ENCODE peak calls at places on chromosomes 16 and 17, in five cellular contexts. O is vagina, K is adrenal gland, I is sigmoid colon, C is transverse colon. X is an unnamed sample. For H3K4me1 and H3K27me3, the result is how much of the 10 kb centered on the place peaks cover.

GRCh38 chr17:68080411-68081150 is 45.0 kb downstream of the KPNA2 start:
- DNase-seq in O (no peak), K (no peak), I (no peak), C (no peak), X (no peak)

GRCh38 chr16:24731722-24732419 is 2.4 kb downstream of the TNRC6A start:
- DNase-seq in O (no peak), K (peak), I (no peak), C (no peak), X (no peak)

GRCh38 chr17:49696233-49696761 is 11.5 kb downstream of the SLC35B1 start:
- DNase-seq in O (no peak), K (no peak), I (no peak), C (no peak), X (no peak)

GRCh38 chr16:89280546-89281188 is 63.2 kb downstream of the ZNF778 start:
- DNase-seq in O (no peak), K (no peak), I (no peak), C (no peak), X (no peak)

GRCh38 chr17:33696102-33696501 is 403.0 kb upstream of the ASIC2 start:
- DNase-seq in O (no peak), K (no peak), I (no peak), C (no peak), X (no peak)

GRCh38 chr16:78198299-78198698 is 98.8 kb downstream of the WWOX start:
- DNase-seq in O (no peak), K (no peak), I (no peak), C (no peak), X (no peak)

GRCh38 chr17:77770331-77771105 is 188.0 kb upstream of the TNRC6C start:
- DNase-seq in O (no peak), K (no peak), I (no peak), C (no peak), X (no peak)

GRCh38 chr17:66006654-66007053 is 185.3 kb downstream of the CEP112 start:
- DNase-seq in O (no peak), K (no peak), I (no peak), C (no peak), X (no peak)

GRCh38 chr17:48100591-48101011 is 677 bp downstream of the CBX1 start:
- DNase-seq in O (no peak), K (peak), I (peak), C (peak), X (peak)

GRCh38 chr16:53457670-53458069 is 23.4 kb downstream of the RBL2 start:
- DNase-seq in O (no peak), K (no peak), I (no peak), C (peak), X (no peak)

GRCh38 chr17:80819422-80820164 is 172.0 kb upstream of the CHMP6 start:
- DNase-seq in O (no peak), K (peak), I (peak), C (peak), X (peak)

GRCh38 chr16:81630632-81631026 is 148.5 kb upstream of the PLCG2 start:
- DNase-seq in O (no peak), K (no peak), I (no peak), C (no peak), X (no peak)

GRCh38 chr16:68444058-68444657 is 4.2 kb downstream of the SMPD3 start:
- DNase-seq in O (no peak), K (peak), I (no peak), C (peak), X (no peak)

GRCh38 chr17:49457564-49458535 is 37.2 kb upstream of the NGFR start:
- DNase-seq in O (no peak), K (no peak), I (no peak), C (no peak), X (no peak)

GRCh38 chr17:34382586-34383224 is 19.7 kb upstream of the CCL1 start:
- DNase-seq in O (peak), K (no peak), I (no peak), C (peak), X (no peak)

GRCh38 chr17:15368605-15369004 is 27.2 kb upstream of the TEKT3 start:
- DNase-seq in O (no peak), K (no peak), I (no peak), C (no peak), X (no peak)

GRCh38 chr16:3876695-3877094 is 3.8 kb downstream of the CREBBP start:
- DNase-seq in O (no peak), K (peak), I (no peak), C (no peak), X (no peak)

GRCh38 chr16:87896924-87897562 is 27.7 kb upstream of the SLC7A5 start:
- DNase-seq in O (no peak), K (no peak), I (no peak), C (no peak), X (no peak)

GRCh38 chr16:27700596-27700995 is 150.7 kb downstream of the KATNIP start:
- DNase-seq in O (no peak), K (no peak), I (no peak), C (no peak), X (no peak)

GRCh38 chr17:68143425-68143824 is 104.4 kb upstream of the AMZ2 start:
- DNase-seq in O (no peak), K (no peak), I (no peak), C (no peak), X (no peak)

GRCh38 chr16:53955221-53955875 is 251.4 kb downstream of the FTO start:
- DNase-seq in O (no peak), K (no peak), I (no peak), C (no peak), X (no peak)

GRCh38 chr17:64083571-64084085 is 46.3 kb downstream of the ERN1 start:
- DNase-seq in O (no peak), K (no peak), I (no peak), C (no peak), X (no peak)

GRCh38 chr17:64084086-64084939 is 45.6 kb downstream of the ERN1 start:
- DNase-seq in O (no peak), K (no peak), I (no peak), C (peak), X (no peak)

GRCh38 chr17:64083093-64083492 is 46.9 kb downstream of the ERN1 start:
- DNase-seq in O (no peak), K (no peak), I (no peak), C (no peak), X (no peak)

GRCh38 chr17:64080174-64080618 is 49.7 kb downstream of the ERN1 start:
- DNase-seq in O (no peak), K (no peak), I (no peak), C (no peak), X (no peak)

DNA sequence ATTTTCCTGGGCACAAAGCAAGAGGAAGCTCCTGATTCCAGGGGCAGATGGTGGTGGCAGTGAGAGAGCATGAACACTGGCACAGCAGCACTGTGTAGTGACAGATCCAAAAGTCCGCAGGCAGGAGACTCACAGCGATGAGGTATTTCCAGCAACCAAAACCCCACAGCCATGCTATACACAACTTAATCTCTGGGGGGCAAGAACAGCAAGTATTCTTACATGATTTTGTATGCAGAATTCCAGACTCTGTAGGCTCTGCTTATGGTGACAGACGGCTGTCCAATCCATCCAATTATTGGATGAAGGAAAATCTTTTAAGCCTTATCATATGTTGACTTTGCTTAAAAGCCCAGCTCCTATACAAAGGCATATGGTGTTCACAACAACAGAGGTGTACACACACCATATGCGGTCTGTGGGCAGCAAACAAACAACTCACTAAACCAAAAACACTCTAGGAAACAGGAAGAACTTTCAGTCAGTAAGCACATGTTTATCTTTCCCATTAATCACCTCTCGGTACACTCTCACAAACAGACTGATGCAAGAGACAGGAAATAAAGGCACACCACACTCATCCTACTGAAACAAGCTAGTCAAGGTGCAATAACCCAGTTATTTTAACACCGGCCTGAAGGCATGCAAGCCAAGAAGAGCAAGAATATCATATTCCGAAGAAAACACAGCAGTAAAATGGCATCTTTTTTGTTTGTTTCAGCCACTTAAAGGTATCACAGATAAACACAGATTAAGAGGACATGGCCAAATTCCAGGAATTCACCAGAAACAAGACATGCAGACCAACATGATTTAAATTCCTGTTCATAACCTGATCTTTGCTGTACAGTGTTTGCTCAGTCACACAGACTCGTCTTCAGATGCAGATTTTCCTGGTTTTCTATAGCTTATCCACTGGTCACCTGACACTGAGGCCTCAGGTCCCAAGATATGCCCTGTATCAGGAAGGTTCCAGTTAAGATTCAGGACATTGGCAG is 47.8 kb downstream of the ERN1 start:
- DNase-seq in O (no peak), K (no peak), I (no peak), C (peak), X (no peak)
- H3K4me1 ChIP-seq in O (half or more), K (under half), I (under half), C (under half), X (under half)

DNA sequence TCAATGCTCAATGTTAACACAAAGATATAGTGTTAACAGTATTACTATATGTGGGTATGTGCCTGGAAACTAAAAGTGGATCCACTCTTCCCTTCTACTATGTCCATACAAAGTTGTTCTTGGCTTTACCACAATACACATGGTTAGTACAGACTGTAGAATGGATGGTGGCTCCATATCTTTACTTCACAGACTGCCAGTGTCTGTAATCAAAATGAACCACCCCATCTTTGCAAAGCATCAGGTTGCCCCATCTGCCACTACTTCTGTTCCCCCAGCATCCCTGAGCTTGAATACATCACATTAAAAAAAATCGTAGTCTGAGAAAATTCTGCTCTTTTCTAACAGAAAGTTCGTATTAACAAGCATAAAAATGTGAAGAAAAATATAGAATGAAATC is 30.0 kb downstream of the USP32 start:
- DNase-seq in O (no peak), K (no peak), I (no peak), C (no peak), X (no peak)
- H3K27me3 ChIP-seq in O (under half), K (under half), I (under half), C (under half), X (under half)

GRCh38 chr17:17104036-17104435 is 61.8 kb downstream of the MPRIP start:
- DNase-seq in O (no peak), K (no peak), I (no peak), C (no peak), X (no peak)

GRCh38 chr17:17102176-17102575 is 59.9 kb downstream of the MPRIP start:
- DNase-seq in O (no peak), K (no peak), I (no peak), C (no peak), X (no peak)

GRCh38 chr17:17104494-17104893 is 62.2 kb downstream of the MPRIP start:
- DNase-seq in O (no peak), K (no peak), I (no peak), C (no peak), X (no peak)

GRCh38 chr17:17105976-17106375 is 63.7 kb downstream of the MPRIP start:
- DNase-seq in O (no peak), K (no peak), I (no peak), C (no peak), X (no peak)

GRCh38 chr17:17103160-17103559 is 60.9 kb downstream of the MPRIP start:
- DNase-seq in O (no peak), K (no peak), I (no peak), C (no peak), X (peak)
- H3K4me1 ChIP-seq in O (half or more), K (under half), I (under half), C (under half), X (under half)

GRCh38 chr16:57345021-57345420 is 13.6 kb upstream of the CCL22 start:
- DNase-seq in O (no peak), K (no peak), I (no peak), C (no peak), X (no peak)
- H3K27me3 ChIP-seq in O (under half), K (under half), I (under half), C (under half), X (under half)

GRCh38 chr17:40312893-40313659 is 4.1 kb downstream of the RARA start:
- DNase-seq in O (no peak), K (no peak), I (peak), C (no peak), X (no peak)

GRCh38 chr17:40313660-40314556 is 4.9 kb downstream of the RARA start:
- DNase-seq in O (no peak), K (no peak), I (no peak), C (no peak), X (peak)

GRCh38 chr17:40315206-40315605 is 6.2 kb downstream of the RARA start:
- DNase-seq in O (no peak), K (no peak), I (no peak), C (no peak), X (peak)

GRCh38 chr17:40315678-40316570 is 6.9 kb downstream of the RARA start:
- DNase-seq in O (no peak), K (no peak), I (peak), C (no peak), X (peak)

DNA sequence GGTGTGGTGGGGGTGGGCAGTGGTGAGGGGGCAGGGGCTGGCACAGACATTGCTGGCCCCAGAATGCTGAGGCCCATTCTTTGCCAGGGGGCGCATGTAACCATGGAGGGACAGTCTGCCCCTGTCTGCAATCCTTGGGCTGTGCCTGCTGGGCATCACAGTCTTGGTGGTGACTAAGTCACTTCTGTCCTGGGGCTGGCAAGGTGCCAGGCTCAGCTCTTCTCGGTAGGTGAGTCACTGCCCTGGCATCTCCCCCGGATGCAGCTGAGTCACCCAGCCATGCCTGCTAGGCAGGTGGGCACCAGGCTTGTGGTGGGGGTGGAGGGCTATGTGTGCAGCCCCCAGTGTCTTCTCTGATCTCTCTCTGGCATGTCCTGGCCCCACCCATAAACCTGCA is 5.6 kb downstream of the RARA start:
- DNase-seq in O (no peak), K (peak), I (peak), C (peak), X (peak)
- H3K4me1 ChIP-seq in O (half or more), K (half or more), I (half or more), C (half or more), X (under half)

GRCh38 chr16:10682604-10683003 is 12.1 kb downstream of the TEKT5 start:
- DNase-seq in O (no peak), K (no peak), I (no peak), C (no peak), X (no peak)
- H3K27me3 ChIP-seq in O (under half), K (under half), I (under half), C (under half), X (under half)

GRCh38 chr17:82294086-82294773 is 20.7 kb upstream of the CSNK1D start:
- DNase-seq in O (no peak), K (no peak), I (no peak), C (no peak), X (no peak)
- H3K4me1 ChIP-seq in O (half or more), K (under half), I (half or more), C (half or more), X (under half)